ENCODE peak calls at places on chromosomes 3 and 15, in seven cellular contexts. F is mesendoderm, I is neuronal stem cell, V is H1, H is H9, G is mesenchymal stem cell, U is IMR-90. D is an unnamed sample.
A peak's percentile ranks its signal among the peaks of the same experiment; 100 is the strongest.

GRCh38 chr15:49042165-49042564 is 4.1 kb downstream of the SECISBP2L start:
- DNase-seq in F (no peak), V (no peak), G (no peak), I (no peak), U (no peak), H (no peak), D (no peak)

GRCh38 chr15:42890161-42890913 is 30.2 kb downstream of the TTBK2 start:
- DNase-seq in I (no peak), U (peak; percentile 88), H (no peak), G (peak; percentile 30), F (peak; percentile 97), V (peak; percentile 15), D (peak; percentile 80)

GRCh38 chr3:132231633-132232032 is 85.6 kb upstream of the ACP3 start:
- DNase-seq in I (no peak), V (no peak), H (no peak), F (peak; percentile 27), G (peak; percentile 87), U (peak; percentile 55), D (peak; percentile 75)

GRCh38 chr3:50156991-50157493 is 1.9 kb downstream of the SEMA3F start:
- DNase-seq in H (peak; percentile 75), V (no peak), I (no peak), U (peak; percentile 40), F (no peak), G (peak; percentile 37), D (no peak)

GRCh38 chr3:123935830-123936229 is 25.2 kb downstream of the CCDC14 start:
- DNase-seq in V (no peak), G (no peak), U (no peak), I (no peak), H (no peak), F (peak; percentile 53), D (no peak)

GRCh38 chr3:120450261-120450913 is 405 bp downstream of the FSTL1 start:
- DNase-seq in V (no peak), U (no peak), I (peak; percentile 24), F (peak; percentile 61), H (no peak), G (peak; percentile 70), D (peak; percentile 52)

GRCh38 chr3:10340476-10340875 is 19.6 kb upstream of the SEC13 start:
- DNase-seq in V (no peak), F (no peak), H (no peak), G (no peak), U (no peak), I (no peak), D (no peak)

GRCh38 chr15:63312286-63312685 is 34.9 kb downstream of the APH1B start:
- DNase-seq in F (peak; percentile 42), G (no peak), I (no peak), V (no peak), U (no peak), H (no peak), D (no peak)

GRCh38 chr3:61564405-61565059 is 3.2 kb downstream of the PTPRG start:
- DNase-seq in H (peak; percentile 81), G (peak; percentile 55), U (peak; percentile 61), I (peak; percentile 72), V (no peak), F (peak; percentile 84), D (peak; percentile 15)

GRCh38 chr3:61569856-61570255 is 8.5 kb downstream of the PTPRG start:
- DNase-seq in U (no peak), V (no peak), F (no peak), H (no peak), G (no peak), I (no peak), D (no peak)

GRCh38 chr3:61570813-61571212 is 9.4 kb downstream of the PTPRG start:
- DNase-seq in V (no peak), I (no peak), F (no peak), U (no peak), H (no peak), G (no peak), D (no peak)

GRCh38 chr3:61565569-61565968 is 4.2 kb downstream of the PTPRG start:
- DNase-seq in H (no peak), I (no peak), F (no peak), G (no peak), V (no peak), U (peak; percentile 28), D (no peak)

GRCh38 chr3:61568127-61568526 is 6.8 kb downstream of the PTPRG start:
- DNase-seq in U (no peak), I (no peak), G (no peak), V (no peak), F (no peak), H (no peak), D (no peak)
- H3K18ac ChIP-seq in U (no peak overlapping the region), I (no peak overlapping the region), G (no peak overlapping the region), V (no peak overlapping the region), F (no peak overlapping the region), H (no peak overlapping the region), D (no peak overlapping the region)

DNA sequence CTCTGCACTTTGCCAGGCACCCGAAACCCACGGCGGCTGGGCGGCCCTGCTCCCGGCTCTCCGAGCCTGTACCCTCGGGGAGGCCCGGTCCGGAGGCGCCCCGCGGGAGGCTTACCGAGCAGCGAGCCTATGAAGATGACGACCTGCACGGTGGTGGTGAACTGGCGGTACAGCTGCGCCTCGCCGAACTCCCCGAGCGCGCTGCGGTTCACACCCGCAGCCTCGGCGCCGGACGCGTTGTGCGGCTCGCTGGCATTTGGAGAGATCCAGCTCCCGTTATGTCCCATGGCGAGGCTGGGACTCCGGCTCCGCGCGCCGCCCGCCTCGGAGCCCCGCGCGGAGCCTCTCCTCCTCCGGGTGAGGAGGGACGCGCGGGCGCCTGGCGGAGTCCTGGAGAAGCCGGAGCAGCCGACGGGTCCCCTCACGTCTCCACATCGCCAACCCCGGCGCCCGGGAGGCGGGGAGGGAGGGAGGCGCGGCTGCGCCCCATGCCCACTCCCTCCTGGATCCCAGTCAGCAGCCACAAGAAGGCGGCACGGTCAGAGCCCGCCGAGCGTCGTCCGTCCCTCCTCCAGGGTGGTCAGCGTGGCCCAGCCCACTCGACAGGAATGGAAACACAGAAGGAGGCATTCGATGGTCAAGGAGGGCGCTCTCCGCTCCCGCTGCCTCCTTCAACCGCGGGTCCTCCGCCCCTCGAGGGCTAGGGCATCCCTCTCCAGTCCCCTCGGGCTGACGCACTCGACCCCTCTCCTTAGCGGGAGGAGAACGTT is at the start of gene GPR176:
- DNase-seq in G (peak; percentile 91), U (peak; percentile 84), F (peak; percentile 77), V (no peak), I (peak; percentile 49), H (peak; percentile 64), D (peak; percentile 63)
- H3K18ac ChIP-seq in G (peak within 1 kb of the TSS; percentile 91), U (peak within 1 kb of the TSS; percentile 85), F (peak within 1 kb of the TSS; percentile 63), V (peak within 1 kb of the TSS; percentile 95), I (peak within 1 kb of the TSS; percentile 98), H (peak within 1 kb of the TSS; percentile 94), D (peak within 1 kb of the TSS; percentile 2)

DNA sequence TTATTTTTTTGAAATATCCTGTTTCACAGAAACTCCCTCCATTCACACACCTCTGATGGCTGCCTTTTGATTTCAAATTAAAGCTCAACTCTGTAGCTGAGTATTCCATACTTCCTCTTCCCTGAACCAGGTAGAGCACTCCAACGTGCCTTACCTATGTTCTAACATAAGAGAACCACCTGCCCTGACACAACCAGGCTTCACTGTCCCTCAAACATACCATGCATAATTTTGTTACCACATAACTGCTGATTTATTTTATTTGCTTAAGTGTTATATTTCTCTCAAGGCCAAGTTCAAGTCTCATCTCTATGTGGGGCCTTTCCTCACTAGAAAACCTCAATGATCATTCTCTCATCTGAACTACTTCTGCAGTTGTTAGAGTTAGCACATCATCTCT is 209.7 kb downstream of the P3H2 start:
- DNase-seq in F (no peak), V (no peak), H (no peak), U (no peak), I (no peak), G (no peak), D (no peak)
- H3K18ac ChIP-seq in F (no peak overlapping the region), V (no peak overlapping the region), H (no peak overlapping the region), U (no peak overlapping the region), I (no peak overlapping the region), G (no peak overlapping the region), D (no peak overlapping the region)

GRCh38 chr15:57015897-57016296 is 97.5 kb downstream of the TCF12 start:
- DNase-seq in G (peak; percentile 44), I (no peak), V (no peak), U (peak; percentile 62), H (no peak), F (peak; percentile 43), D (peak; percentile 97)
- H3K18ac ChIP-seq in G (no peak overlapping the region), I (no peak overlapping the region), V (no peak overlapping the region), U (no peak overlapping the region), H (no peak overlapping the region), F (no peak overlapping the region), D (no peak overlapping the region)

GRCh38 chr15:76871930-76872329 is 33.2 kb downstream of the SCAPER start:
- DNase-seq in U (no peak), F (no peak), G (no peak), I (no peak), H (no peak), V (no peak), D (no peak)

GRCh38 chr15:76875911-76876310 is 29.2 kb downstream of the SCAPER start:
- DNase-seq in I (no peak), G (no peak), U (no peak), H (no peak), F (no peak), V (no peak), D (no peak)
- H3K18ac ChIP-seq in I (no peak overlapping the region), G (no peak overlapping the region), U (no peak overlapping the region), H (no peak overlapping the region), F (no peak overlapping the region), V (no peak overlapping the region), D (no peak overlapping the region)

GRCh38 chr15:93706881-93707280 is 524.5 kb upstream of the MCTP2 start:
- DNase-seq in I (no peak), H (no peak), V (no peak), G (no peak), U (no peak), F (no peak), D (peak; percentile 52)

GRCh38 chr15:93708721-93709120 is 522.6 kb upstream of the MCTP2 start:
- DNase-seq in V (no peak), G (no peak), I (no peak), F (no peak), H (no peak), U (no peak), D (no peak)

GRCh38 chr15:93703092-93703785 is 528.1 kb upstream of the MCTP2 start:
- DNase-seq in G (no peak), U (no peak), V (no peak), I (no peak), F (no peak), H (no peak), D (peak; percentile 53)

GRCh38 chr15:93709708-93710107 is 521.7 kb upstream of the MCTP2 start:
- DNase-seq in G (no peak), H (no peak), U (no peak), V (no peak), F (no peak), I (no peak), D (no peak)

DNA sequence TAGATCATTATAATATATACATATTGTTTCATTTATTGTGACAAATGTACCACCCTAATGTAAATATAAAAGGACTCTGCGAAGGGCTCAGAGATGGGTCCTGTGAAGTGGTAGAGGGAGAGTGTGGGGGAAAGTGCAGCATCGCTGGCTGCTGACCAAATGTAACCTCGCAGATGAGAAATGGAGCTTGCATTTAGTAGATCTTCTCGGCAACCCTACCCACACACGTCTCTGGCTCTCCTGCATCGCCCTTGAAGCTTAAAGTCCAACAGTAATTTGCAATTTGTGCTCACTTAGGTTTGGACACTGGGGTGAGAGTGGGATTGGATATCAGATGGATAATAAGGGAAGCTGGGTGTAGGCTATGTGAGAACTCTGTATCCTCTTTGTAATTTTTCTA is 524.9 kb upstream of the MCTP2 start:
- DNase-seq in U (no peak), V (no peak), H (no peak), F (no peak), I (no peak), G (no peak), D (peak; percentile 64)
- H3K18ac ChIP-seq in U (no peak overlapping the region), V (no peak overlapping the region), H (no peak overlapping the region), F (no peak overlapping the region), I (peak overlapping the region; percentile 67), G (no peak overlapping the region), D (no peak overlapping the region)

GRCh38 chr3:26721047-26721446 is 98.5 kb downstream of the LRRC3B start:
- DNase-seq in I (no peak), V (no peak), H (no peak), G (no peak), U (no peak), F (no peak), D (no peak)
- H3K18ac ChIP-seq in I (no peak overlapping the region), V (no peak overlapping the region), H (no peak overlapping the region), G (no peak overlapping the region), U (no peak overlapping the region), F (no peak overlapping the region), D (no peak overlapping the region)